ENCODE peak calls at places on chromosomes 2 and 18, in six cellular contexts. R is esophagus muscularis mucosa, D is GM12865, L is dorsolateral prefrontal cortex, Q is PC-9, S is LNCaP clone FGC. M is an unnamed sample.

GRCh38 chr2:219530048-219530963 is 13.3 kb downstream of the CHPF start:
- DNase-seq in R (no peak), Q (peak; percentile 84), D (peak; percentile 86), S (no peak), L (peak; percentile 92), M (peak; percentile 47)

GRCh38 chr2:8678731-8679566 is 2.9 kb upstream of the ID2 start:
- DNase-seq in L (peak; percentile 87), S (peak; percentile 68), R (peak; percentile 96), Q (peak; percentile 82), D (peak; percentile 97), M (no peak)

GRCh38 chr2:98734823-98735260 is 3.9 kb upstream of the MGAT4A start:
- DNase-seq in L (no peak), S (no peak), D (no peak), R (no peak), Q (no peak), M (no peak)

GRCh38 chr2:241617431-241618154 is 19.4 kb downstream of the THAP4 start:
- DNase-seq in L (no peak), S (peak; percentile 67), R (no peak), D (peak; percentile 77), Q (no peak), M (no peak)

GRCh38 chr18:56900195-56901094 is 246.4 kb upstream of the BOD1L2 start:
- DNase-seq in D (no peak), R (no peak), S (no peak), Q (no peak), L (no peak), M (no peak)

GRCh38 chr2:151204720-151205119 is 56.9 kb downstream of the RBM43 start:
- DNase-seq in D (no peak), R (no peak), S (no peak), L (no peak), Q (no peak), M (no peak)

GRCh38 chr18:9135081-9135911 is 1.3 kb upstream of the ANKRD12 start:
- DNase-seq in L (no peak), D (no peak), R (no peak), S (no peak), Q (no peak), M (no peak)

GRCh38 chr2:88265352-88265960 is 95.3 kb downstream of the THNSL2 start:
- DNase-seq in S (no peak), L (no peak), Q (no peak), D (peak; percentile 64), R (no peak), M (peak; percentile 10)

GRCh38 chr18:57121542-57122112 is 25.3 kb upstream of the BOD1L2 start:
- DNase-seq in R (no peak), D (no peak), L (no peak), S (no peak), Q (no peak), M (no peak)

GRCh38 chr2:18440141-18440605 is 120.3 kb downstream of the RDH14 start:
- DNase-seq in S (no peak), Q (no peak), R (no peak), D (no peak), L (no peak), M (no peak)

GRCh38 chr2:47535991-47536390 is 133.0 kb downstream of the MSH2 start:
- DNase-seq in S (no peak), Q (no peak), L (no peak), D (no peak), R (no peak), M (no peak)

GRCh38 chr2:115303-115702 is 69.0 kb upstream of the FAM110C start:
- DNase-seq in D (no peak), R (no peak), L (no peak), Q (no peak), S (no peak), M (no peak)

GRCh38 chr2:48230834-48231233 is 299.1 kb upstream of the STON1 start:
- DNase-seq in D (no peak), S (no peak), Q (no peak), L (no peak), R (no peak), M (no peak)

GRCh38 chr2:159614534-159615186 is 1.7 kb downstream of the BAZ2B start:
- DNase-seq in R (no peak), S (no peak), D (no peak), L (no peak), Q (no peak), M (no peak)

GRCh38 chr2:240622631-240623235 is 2.5 kb upstream of the GPR35 start:
- DNase-seq in L (no peak), D (no peak), S (no peak), Q (no peak), R (no peak), M (no peak)

GRCh38 chr18:51998711-51999110 is 341.3 kb upstream of the DCC start:
- DNase-seq in Q (no peak), L (no peak), D (no peak), R (no peak), S (no peak), M (no peak)

GRCh38 chr2:105257981-105258380 is 16.4 kb downstream of the GPR45 start:
- DNase-seq in Q (no peak), S (no peak), D (no peak), L (no peak), R (no peak), M (no peak)

GRCh38 chr2:176174850-176175728 is 13.4 kb upstream of the HOXD1 start:
- DNase-seq in L (no peak), S (no peak), R (no peak), D (peak; percentile 9), Q (no peak), M (no peak)

GRCh38 chr2:21386666-21387065 is 262.9 kb downstream of the TDRD15 start:
- DNase-seq in R (no peak), D (no peak), S (no peak), L (no peak), Q (no peak), M (no peak)

GRCh38 chr2:168255866-168256265 is 8.5 kb upstream of the STK39 start:
- DNase-seq in R (peak; percentile 14), L (peak; percentile 92), S (peak; percentile 70), Q (no peak), D (no peak), M (no peak)

GRCh38 chr18:58505181-58505580 is 123.7 kb downstream of the ALPK2 start:
- DNase-seq in D (peak; percentile 48), S (no peak), R (no peak), L (no peak), Q (no peak), M (no peak)

GRCh38 chr2:182144780-182145170 is 159.1 kb downstream of the PPP1R1C start:
- DNase-seq in S (no peak), D (no peak), R (no peak), Q (no peak), L (no peak), M (no peak)

GRCh38 chr18:41532344-41533086 is 422.5 kb upstream of the PIK3C3 start:
- DNase-seq in L (no peak), D (no peak), S (peak; percentile 21), Q (no peak), R (no peak), M (no peak)

GRCh38 chr18:75554112-75554511 is 126.6 kb upstream of the SMIM21 start:
- DNase-seq in D (no peak), R (peak; percentile 87), Q (no peak), L (no peak), S (no peak), M (no peak)

GRCh38 chr2:108069515-108070310 is 83.4 kb downstream of the SLC5A7 start:
- DNase-seq in D (no peak), R (no peak), L (no peak), Q (no peak), S (no peak), M (no peak)

GRCh38 chr2:157056200-157056676 is 201.3 kb upstream of the GALNT5 start:
- DNase-seq in R (no peak), S (no peak), L (no peak), Q (no peak), D (no peak), M (peak; percentile 63)

GRCh38 chr18:11096411-11096810 is 53.0 kb downstream of the PIEZO2 start:
- DNase-seq in L (no peak), D (no peak), Q (no peak), R (no peak), S (no peak), M (no peak)

GRCh38 chr2:226758886-226759660 is 40.5 kb downstream of the IRS1 start:
- DNase-seq in Q (no peak), S (no peak), L (no peak), R (no peak), D (no peak), M (peak; percentile 52)
- H3K4me3 ChIP-seq in Q (no peak overlapping the region), S (no peak overlapping the region), L (no peak overlapping the region), R (no peak overlapping the region), D (no peak overlapping the region), M (no peak overlapping the region)

GRCh38 chr2:46355756-46356155 is 58.5 kb downstream of the EPAS1 start:
- DNase-seq in S (no peak), L (no peak), Q (no peak), D (no peak), R (no peak), M (no peak)

GRCh38 chr2:46351388-46352141 is 54.4 kb downstream of the EPAS1 start:
- DNase-seq in D (no peak), Q (no peak), R (no peak), L (no peak), S (no peak), M (no peak)

GRCh38 chr2:46353509-46353908 is 56.3 kb downstream of the EPAS1 start:
- DNase-seq in S (no peak), L (no peak), D (no peak), Q (no peak), R (no peak), M (no peak)

GRCh38 chr2:46350030-46350699 is 53.0 kb downstream of the EPAS1 start:
- DNase-seq in S (no peak), R (no peak), D (no peak), Q (no peak), L (no peak), M (no peak)

GRCh38 chr2:46352621-46353020 is 55.4 kb downstream of the EPAS1 start:
- DNase-seq in S (no peak), Q (no peak), L (no peak), D (no peak), R (no peak), M (no peak)
- TF ChIP-seq CTCF in S (no peak), Q (no peak), L (no peak), D (peak; percentile 1), R (peak; percentile 26), M (no peak)

DNA sequence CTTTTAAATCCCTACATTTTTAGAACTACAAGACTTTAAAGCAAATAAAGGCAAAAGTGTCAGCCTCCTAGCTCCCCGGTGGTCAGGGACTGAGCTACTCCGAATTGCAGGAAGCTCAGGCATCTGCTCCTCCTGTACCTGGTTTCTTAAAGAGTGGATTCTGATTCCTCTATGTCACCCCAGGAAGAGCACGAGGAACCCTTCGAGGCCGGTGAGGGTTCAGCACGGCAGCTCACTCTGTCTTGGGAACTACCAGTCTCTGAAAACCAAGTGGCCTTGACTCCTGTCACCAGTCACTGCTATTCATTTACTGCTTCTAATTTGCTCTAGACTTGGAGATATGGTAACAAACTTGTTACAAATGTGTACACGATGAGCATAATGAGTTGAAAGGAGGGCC is 2.3 kb downstream of the PER2 start:
- DNase-seq in Q (no peak), S (no peak), D (no peak), R (no peak), L (no peak), M (no peak)
- H3K4me3 ChIP-seq in Q (peak overlapping the region; percentile 72), S (peak overlapping the region; percentile 70), D (no peak overlapping the region), R (peak overlapping the region; percentile 77), L (peak overlapping the region; percentile 87), M (peak overlapping the region; percentile 95)

GRCh38 chr2:70553584-70554337 is at the start of gene TGFA:
- DNase-seq in R (peak; percentile 92), L (peak; percentile 54), D (peak; percentile 48), Q (peak; percentile 98), S (no peak), M (no peak)
- TF ChIP-seq CTCF in R (peak; percentile 82), L (peak; percentile 72), D (peak; percentile 79), Q (peak; percentile 86), S (peak; percentile 52), M (peak; percentile 74)

M was measured in HFF-Myc.